ENCODE peak calls at places on chromosome 13, in four cellular contexts. M, I, Y and A are unnamed samples. For H3K9me3 and H3K4me1, the result is how much of the 10 kb centered on the place peaks cover.

GRCh38 chr13:51778407-51778806 is 25.6 kb downstream of the DHRS12 start:
- DNase-seq in M (no peak), I (no peak), Y (no peak), A (no peak)

GRCh38 chr13:112907286-112907685 is 61.7 kb upstream of the MCF2L start:
- DNase-seq in M (no peak), I (no peak), Y (no peak), A (peak)

GRCh38 chr13:94382960-94383359 is 96.5 kb downstream of the DCT start:
- DNase-seq in M (no peak), I (no peak), Y (no peak), A (no peak)

GRCh38 chr13:109919715-109920375 is 133.5 kb upstream of the IRS2 start:
- DNase-seq in M (no peak), I (no peak), Y (no peak), A (no peak)

GRCh38 chr13:34349091-34349722 is 531.3 kb downstream of the RFC3 start:
- DNase-seq in M (no peak), I (peak), Y (peak), A (peak)

GRCh38 chr13:41148421-41149283 is 16.1 kb upstream of the KBTBD6 start:
- DNase-seq in M (no peak), I (no peak), Y (no peak), A (no peak)

GRCh38 chr13:47672245-47672975 is 328.7 kb downstream of the SUCLA2 start:
- DNase-seq in M (no peak), I (no peak), Y (no peak), A (no peak)

GRCh38 chr13:91520952-91521351 is 122.5 kb downstream of the GPC5 start:
- DNase-seq in M (no peak), I (no peak), Y (no peak), A (no peak)

GRCh38 chr13:42992585-42993122 is 613 bp upstream of the EPSTI1 start:
- DNase-seq in M (no peak), I (no peak), Y (no peak), A (no peak)

GRCh38 chr13:34810996-34811395 is 131.1 kb upstream of the NBEA start:
- DNase-seq in M (no peak), I (no peak), Y (no peak), A (no peak)

GRCh38 chr13:73090116-73090811 is 31.5 kb downstream of the KLF5 start:
- DNase-seq in M (no peak), I (no peak), Y (peak), A (no peak)

GRCh38 chr13:94020426-94020825 is 459.1 kb downstream of the DCT start:
- DNase-seq in M (no peak), I (no peak), Y (no peak), A (no peak)

DNA sequence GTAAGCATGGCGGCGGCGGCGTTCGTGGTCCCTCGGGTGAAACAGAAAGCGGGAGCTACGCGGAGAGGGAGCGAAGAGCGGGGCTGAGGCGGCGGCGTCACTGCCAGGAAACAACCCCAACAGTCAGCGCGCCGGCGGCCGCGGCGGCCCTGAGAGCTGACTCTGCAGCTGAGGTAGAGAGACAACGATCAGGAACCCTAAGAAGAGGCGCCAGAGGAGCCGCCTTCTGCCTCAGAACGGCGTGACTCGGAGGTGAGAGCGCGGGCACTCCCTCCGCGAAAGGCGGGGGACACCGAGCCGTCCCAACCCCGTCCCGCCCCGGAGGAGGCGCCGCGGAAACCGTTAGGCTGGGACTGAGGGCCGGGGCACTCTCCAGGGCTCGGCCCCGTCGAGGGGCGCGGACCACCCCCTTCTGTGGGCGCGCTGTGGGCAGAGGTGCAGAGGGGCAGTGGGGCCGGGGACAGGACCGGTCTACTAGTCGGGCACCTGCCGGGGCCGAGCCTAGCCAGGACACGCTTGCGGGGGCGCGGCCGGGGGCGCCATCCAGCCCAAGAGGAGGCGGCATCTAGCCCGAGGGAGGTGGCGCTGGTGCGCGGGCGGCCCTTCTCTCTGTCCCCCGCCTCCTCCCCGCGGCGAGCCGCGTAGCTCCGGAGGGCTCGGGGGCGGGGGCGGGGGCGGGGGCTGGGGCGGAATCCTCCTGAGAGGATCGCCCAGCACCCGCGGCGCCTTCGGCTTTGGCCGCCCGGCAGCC is 389 bp downstream of the FNDC3A start:
- DNase-seq in M (peak), I (peak), Y (peak), A (peak)
- H3K9me3 ChIP-seq in M (under half), I (under half), Y (under half), A (under half)

GRCh38 chr13:46180393-46180792 is 1.6 kb downstream of the LCP1 start:
- DNase-seq in M (no peak), I (no peak), Y (no peak), A (no peak)

GRCh38 chr13:46178143-46178542 is 3.8 kb downstream of the LCP1 start:
- DNase-seq in M (no peak), I (no peak), Y (peak), A (no peak)

GRCh38 chr13:46179576-46180368 is 2.2 kb downstream of the LCP1 start:
- DNase-seq in M (peak), I (no peak), Y (peak), A (no peak)

GRCh38 chr13:46176756-46177155 is 5.2 kb downstream of the LCP1 start:
- DNase-seq in M (no peak), I (no peak), Y (peak), A (no peak)

GRCh38 chr13:46178821-46179220 is 3.2 kb downstream of the LCP1 start:
- DNase-seq in M (no peak), I (no peak), Y (no peak), A (no peak)
- H3K4me1 ChIP-seq in M (under half), I (under half), Y (under half), A (under half)

DNA sequence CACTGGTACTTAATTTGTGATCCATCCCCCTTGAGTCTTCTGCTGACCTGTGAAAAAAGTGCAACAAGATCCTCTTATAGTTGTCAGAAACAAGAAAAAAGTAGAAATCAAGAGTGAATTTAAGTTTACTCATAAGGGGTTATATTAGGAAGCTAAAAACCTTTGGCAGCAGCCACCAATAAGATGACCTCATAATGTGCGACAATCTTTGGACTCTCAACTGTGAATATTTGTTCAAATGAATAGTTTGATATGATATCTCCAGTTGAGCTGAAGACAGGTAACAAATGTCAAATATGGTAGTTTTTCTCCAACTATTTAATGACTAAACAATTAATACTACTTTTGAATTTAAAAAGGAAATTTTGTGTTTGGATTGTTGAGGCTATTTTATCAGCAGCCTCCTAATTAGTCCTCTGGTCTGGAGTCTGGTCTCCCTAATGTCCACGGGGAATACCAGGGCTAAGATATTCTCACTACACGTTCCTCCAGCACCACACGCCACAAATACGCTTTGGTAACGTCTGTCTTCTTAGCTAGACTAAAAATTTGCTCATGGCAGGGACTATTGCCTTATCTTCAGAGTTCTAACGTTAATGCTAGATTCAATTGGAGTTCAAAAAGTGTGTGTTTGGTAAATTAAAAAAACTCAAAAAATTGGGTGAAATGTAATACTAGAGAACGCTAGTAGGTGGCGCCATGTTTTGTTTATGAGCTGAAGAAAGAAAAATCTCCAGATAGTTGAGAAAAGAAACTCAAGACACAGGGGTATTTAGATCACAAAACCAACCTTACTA is 51.0 kb upstream of the PDX1 start:
- DNase-seq in M (no peak), I (no peak), Y (peak), A (no peak)
- TF ChIP-seq CTCF in M (peak), I (no peak), Y (peak), A (peak)

GRCh38 chr13:19305434-19305833 is 123.8 kb upstream of the TUBA3C start:
- DNase-seq in M (no peak), I (no peak), Y (no peak), A (no peak)
- H3K9me3 ChIP-seq in M (under half), I (under half), Y (under half), A (under half)

GRCh38 chr13:33206945-33207615 is 78.5 kb downstream of the STARD13 start:
- DNase-seq in M (no peak), I (no peak), Y (no peak), A (no peak)
- H3K4me1 ChIP-seq in M (half or more), I (under half), Y (under half), A (under half)

GRCh38 chr13:96539791-96540190 is 449.9 kb downstream of the HS6ST3 start:
- DNase-seq in M (no peak), I (no peak), Y (no peak), A (no peak)

GRCh38 chr13:96544965-96545364 is 449.3 kb downstream of the OXGR1 start:
- DNase-seq in M (no peak), I (no peak), Y (no peak), A (no peak)

GRCh38 chr13:96540656-96541055 is 450.7 kb downstream of the HS6ST3 start:
- DNase-seq in M (no peak), I (no peak), Y (no peak), A (no peak)

DNA sequence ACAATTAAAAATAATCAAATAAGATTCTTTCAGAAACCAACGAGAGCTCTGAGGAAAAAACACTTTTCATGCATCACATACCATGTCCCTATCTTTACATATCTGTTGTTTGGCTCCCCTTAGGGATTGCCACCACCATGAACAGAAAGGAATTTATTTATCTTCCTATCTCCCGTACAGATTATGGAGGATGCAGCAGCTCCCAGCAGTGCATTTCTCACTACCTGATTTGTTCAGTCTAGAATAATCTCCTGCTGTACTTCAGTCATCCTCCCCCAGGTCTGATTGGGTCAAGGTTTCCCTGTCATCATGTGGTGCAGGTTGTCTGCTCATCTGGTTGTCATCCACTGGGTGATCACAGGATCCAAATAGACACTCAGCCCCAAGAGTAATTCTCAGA is 451.3 kb downstream of the OXGR1 start:
- DNase-seq in M (no peak), I (no peak), Y (no peak), A (no peak)
- TF ChIP-seq CTCF in M (no peak), I (no peak), Y (no peak), A (no peak)

DNA sequence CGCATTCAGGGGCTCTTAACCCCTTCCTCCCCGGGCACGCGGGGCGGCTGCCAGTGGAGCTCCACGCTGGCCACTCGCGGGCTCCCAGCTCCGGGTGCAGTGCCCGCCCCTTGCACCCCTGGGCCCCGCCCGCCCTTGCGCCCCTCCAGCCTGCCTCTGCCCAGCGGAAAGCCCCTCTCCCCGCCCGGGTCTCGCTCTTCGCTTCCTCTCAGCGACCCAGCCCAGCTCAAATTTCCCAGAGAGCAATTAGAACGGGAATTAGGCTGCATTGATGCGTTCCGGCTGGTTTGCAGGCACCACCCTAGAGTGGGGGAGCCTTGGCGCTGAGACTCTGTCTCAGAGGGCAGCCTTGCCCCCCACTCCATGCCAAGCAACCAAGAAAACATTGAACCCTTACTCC is 1.8 kb upstream of the GSX1 start:
- DNase-seq in M (no peak), I (no peak), Y (no peak), A (no peak)
- H3K9me3 ChIP-seq in M (under half), I (under half), Y (under half), A (under half)

DNA sequence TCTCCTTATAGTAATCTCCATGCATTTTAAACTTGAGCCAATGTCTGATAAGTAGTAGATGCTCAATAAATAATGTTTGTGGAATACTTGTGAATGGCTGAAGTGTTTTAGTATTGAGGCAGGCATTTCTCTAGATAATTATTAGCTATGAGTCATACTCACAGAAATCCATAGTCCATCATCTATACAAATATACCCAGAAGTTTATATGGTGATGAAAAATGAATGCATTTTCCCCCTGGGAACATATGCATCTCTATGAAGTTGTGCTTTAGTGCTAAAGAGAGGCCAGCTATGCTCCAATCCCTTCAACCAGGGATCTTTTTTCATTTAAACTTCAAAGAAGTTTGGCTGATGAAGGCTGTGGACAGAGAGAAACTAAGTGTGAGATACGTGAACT is 17.2 kb downstream of the MBNL2 start:
- DNase-seq in M (no peak), I (no peak), Y (no peak), A (no peak)
- H3K4me1 ChIP-seq in M (half or more), I (under half), Y (half or more), A (under half)